ENCODE peak calls at places on chromosomes 2 and 18, in ten cellular contexts. W, Y, Z, F, V, J, C, R, X and O are unnamed samples.

GRCh38 chr2:188346059-188346458 is 54.4 kb downstream of the GULP1 start:
- DNase-seq in Y (no peak), F (no peak), J (no peak), C (no peak), X (no peak), V (no peak), R (no peak), W (no peak), Z (no peak), O (no peak)

GRCh38 chr2:226031962-226032441 is 632.5 kb downstream of the NYAP2 start:
- DNase-seq in Z (no peak), R (peak), F (no peak), W (no peak), C (no peak), V (no peak), J (no peak), Y (no peak), X (peak), O (no peak)

GRCh38 chr2:202375006-202375610 is 1.0 kb upstream of the BMPR2 start:
- DNase-seq in W (peak), F (no peak), X (peak), Z (peak), J (peak), C (peak), R (peak), V (peak), Y (peak), O (peak)

GRCh38 chr2:176112375-176113302 is 3.9 kb upstream of the HOXD10 start:
- DNase-seq in J (no peak), Z (no peak), R (no peak), V (peak), X (no peak), C (no peak), W (no peak), Y (no peak), F (no peak), O (no peak)

GRCh38 chr18:69531973-69532372 is 131.3 kb downstream of the DOK6 start:
- DNase-seq in V (no peak), W (no peak), R (no peak), Y (no peak), Z (no peak), J (no peak), X (no peak), F (no peak), C (no peak), O (no peak)

GRCh38 chr18:1011342-1011741 is 106.7 kb downstream of the ADCYAP1 start:
- DNase-seq in C (no peak), Z (no peak), X (no peak), J (no peak), W (no peak), F (no peak), R (peak), V (no peak), Y (no peak), O (no peak)

GRCh38 chr2:216315817-216316603 is 56.3 kb downstream of the MARCHF4 start:
- DNase-seq in C (no peak), R (peak), Y (no peak), W (no peak), V (no peak), X (peak), F (no peak), Z (no peak), J (no peak), O (no peak)

GRCh38 chr18:80252136-80252535 is 4.8 kb upstream of the PARD6G start:
- DNase-seq in R (peak), C (no peak), V (no peak), Y (no peak), Z (no peak), W (no peak), X (peak), J (no peak), F (no peak), O (no peak)

GRCh38 chr18:25275414-25276001 is 76.5 kb downstream of the ZNF521 start:
- DNase-seq in Z (no peak), W (no peak), J (no peak), V (no peak), R (no peak), C (no peak), Y (no peak), X (no peak), F (no peak), O (no peak)

GRCh38 chr2:42385225-42385624 is 24.2 kb upstream of the COX7A2L start:
- DNase-seq in C (no peak), X (peak), V (no peak), J (no peak), W (no peak), F (no peak), Y (no peak), Z (no peak), R (no peak), O (no peak)

GRCh38 chr18:75377975-75378673 is 49.4 kb downstream of the SMIM21 start:
- DNase-seq in V (no peak), J (no peak), F (no peak), R (peak), Y (no peak), X (no peak), C (no peak), Z (no peak), W (no peak), O (no peak)

GRCh38 chr18:23871410-23871809 is 143.1 kb upstream of the TTC39C start:
- DNase-seq in Z (peak), C (no peak), J (peak), W (peak), F (peak), X (no peak), Y (peak), R (no peak), V (no peak), O (peak)

GRCh38 chr2:168178520-168178919 is 68.9 kb downstream of the STK39 start:
- DNase-seq in Y (no peak), F (no peak), R (no peak), V (no peak), C (no peak), W (no peak), Z (no peak), J (no peak), X (no peak), O (no peak)

GRCh38 chr2:11368059-11368572 is 23.7 kb upstream of the ROCK2 start:
- DNase-seq in V (no peak), F (no peak), J (no peak), Z (no peak), R (no peak), C (no peak), Y (no peak), W (no peak), X (no peak), O (no peak)

GRCh38 chr18:63897072-63897471 is 9.6 kb downstream of the SERPINB2 start:
- DNase-seq in J (no peak), F (no peak), V (no peak), C (no peak), Z (no peak), R (peak), W (no peak), X (peak), Y (no peak), O (no peak)

GRCh38 chr2:8986327-8986976 is 17.0 kb downstream of the MBOAT2 start:
- DNase-seq in Y (no peak), X (no peak), R (no peak), J (no peak), V (no peak), W (no peak), Z (no peak), C (no peak), F (no peak), O (no peak)

GRCh38 chr18:25817571-25818237 is 272.7 kb downstream of the SS18 start:
- DNase-seq in F (no peak), X (no peak), C (no peak), R (no peak), Y (no peak), V (no peak), W (no peak), J (no peak), Z (no peak), O (no peak)

GRCh38 chr2:63056309-63057065 is 5.9 kb downstream of the OTX1 start:
- DNase-seq in Y (no peak), W (no peak), J (no peak), V (peak), C (peak), X (peak), F (no peak), R (no peak), Z (no peak), O (peak)

GRCh38 chr2:126220336-126220735 is 435.6 kb upstream of the GYPC start:
- DNase-seq in Y (no peak), V (no peak), J (no peak), X (peak), R (no peak), Z (no peak), F (no peak), C (no peak), W (no peak), O (no peak)